ENCODE peak calls at places on chromosomes 16 and 17, in six cellular contexts. W is IMR-90, Y is fibroblast of lung, Z is cardiac muscle cell, N is adrenal gland, L is PC-9. I is an unnamed sample.
A peak's percentile ranks its signal among the peaks of the same experiment; 100 is the strongest.

GRCh38 chr16:50697881-50698767 is 4.7 kb downstream of the NOD2 start:
- DNase-seq in W (peak; percentile 46), Y (peak; percentile 36), Z (no peak), N (peak; percentile 63), L (no peak), I (peak; percentile 86)

GRCh38 chr17:61387511-61388305 is 11.9 kb upstream of the TBX2 start:
- DNase-seq in W (no peak), Y (no peak), Z (no peak), N (no peak), L (no peak), I (no peak)

GRCh38 chr16:2196162-2196980 is at the start of gene CASKIN1:
- DNase-seq in W (no peak), Y (no peak), Z (peak; percentile 77), N (no peak), L (no peak), I (no peak)

GRCh38 chr17:62658136-62658535 is 30.7 kb downstream of the MRC2 start:
- DNase-seq in W (no peak), Y (no peak), Z (no peak), N (no peak), L (no peak), I (no peak)

GRCh38 chr16:8505327-8505991 is 84.9 kb downstream of the TMEM114 start:
- DNase-seq in W (no peak), Y (no peak), Z (no peak), N (no peak), L (no peak), I (no peak)

GRCh38 chr17:28199728-28200127 is 119.3 kb upstream of the TMEM97 start:
- DNase-seq in W (no peak), Y (no peak), Z (no peak), N (no peak), L (no peak), I (no peak)

GRCh38 chr16:86865866-86866675 is 287.7 kb downstream of the FOXL1 start:
- DNase-seq in W (peak; percentile 44), Y (peak; percentile 65), Z (peak; percentile 68), N (no peak), L (no peak), I (peak; percentile 11)

GRCh38 chr16:78413651-78414050 is 314.2 kb downstream of the WWOX start:
- DNase-seq in W (no peak), Y (no peak), Z (no peak), N (no peak), L (no peak), I (no peak)

GRCh38 chr16:12679660-12680272 is 123.9 kb downstream of the CPPED1 start:
- DNase-seq in W (peak; percentile 24), Y (no peak), Z (no peak), N (no peak), L (no peak), I (no peak)

GRCh38 chr17:19768046-19768782 is 20.1 kb upstream of the ALDH3A1 start:
- DNase-seq in W (no peak), Y (no peak), Z (no peak), N (no peak), L (no peak), I (no peak)

GRCh38 chr16:84966150-84966447 is 45.2 kb downstream of the ZDHHC7 start:
- DNase-seq in W (no peak), Y (no peak), Z (no peak), N (no peak), L (no peak), I (no peak)

GRCh38 chr17:48626470-48627241 is 498 bp upstream of the HOXB9 start:
- DNase-seq in W (peak; percentile 47), Y (no peak), Z (no peak), N (peak; percentile 43), L (no peak), I (no peak)

GRCh38 chr16:3158014-3158497 is 23.2 kb downstream of the ZNF213 start:
- DNase-seq in W (no peak), Y (no peak), Z (peak; percentile 24), N (no peak), L (no peak), I (peak; percentile 48)

GRCh38 chr16:85963746-85964370 is 64.9 kb downstream of the IRF8 start:
- DNase-seq in W (no peak), Y (peak; percentile 6), Z (peak; percentile 96), N (no peak), L (no peak), I (no peak)

GRCh38 chr16:9372934-9373890 is 281.8 kb downstream of the HAPSTR1 start:
- DNase-seq in W (no peak), Y (no peak), Z (peak; percentile 28), N (no peak), L (no peak), I (no peak)

GRCh38 chr17:72974605-72975232 is 117.8 kb downstream of the SLC39A11 start:
- DNase-seq in W (peak; percentile 83), Y (peak; percentile 46), Z (no peak), N (no peak), L (no peak), I (peak; percentile 37)

GRCh38 chr16:67177743-67178699 is 5.7 kb downstream of the MATCAP1 start:
- DNase-seq in W (peak; percentile 40), Y (peak; percentile 53), Z (peak; percentile 73), N (peak; percentile 78), L (peak; percentile 92), I (peak; percentile 94)

GRCh38 chr17:75785770-75786538 is 1.3 kb downstream of the UNK start:
- DNase-seq in W (peak; percentile 68), Y (peak; percentile 51), Z (no peak), N (no peak), L (no peak), I (peak; percentile 44)

GRCh38 chr16:26475579-26475978 is 591.1 kb upstream of the C16orf82 start:
- DNase-seq in W (no peak), Y (no peak), Z (no peak), N (no peak), L (no peak), I (no peak)

GRCh38 chr16:25256821-25257503 is 683 bp downstream of the ZKSCAN2 start:
- DNase-seq in W (peak; percentile 15), Y (no peak), Z (peak; percentile 44), N (peak; percentile 11), L (no peak), I (no peak)

GRCh38 chr16:66471264-66471663 is 44.2 kb downstream of the BEAN1 start:
- DNase-seq in W (no peak), Y (no peak), Z (no peak), N (no peak), L (no peak), I (no peak)

GRCh38 chr16:23587726-23588125 is 8.4 kb downstream of the NDUFAB1 start:
- DNase-seq in W (peak; percentile 96), Y (peak; percentile 76), Z (no peak), N (no peak), L (no peak), I (no peak)

GRCh38 chr17:60356947-60357346 is 35.0 kb downstream of the USP32 start:
- DNase-seq in W (peak; percentile 47), Y (peak; percentile 72), Z (no peak), N (peak; percentile 23), L (no peak), I (no peak)

GRCh38 chr17:68591583-68591982 is 9.6 kb downstream of the FAM20A start:
- DNase-seq in W (no peak), Y (no peak), Z (no peak), N (peak; percentile 47), L (no peak), I (no peak)

GRCh38 chr17:42340691-42341127 is 47.5 kb downstream of the STAT3 start:
- DNase-seq in W (no peak), Y (no peak), Z (no peak), N (no peak), L (no peak), I (no peak)

GRCh38 chr16:87757841-87758426 is 7.9 kb downstream of the KLHDC4 start:
- DNase-seq in W (peak; percentile 89), Y (no peak), Z (no peak), N (no peak), L (no peak), I (no peak)

GRCh38 chr17:1137465-1137894 is 42.3 kb downstream of the ABR start:
- DNase-seq in W (no peak), Y (peak; percentile 31), Z (no peak), N (no peak), L (no peak), I (no peak)

GRCh38 chr16:85203462-85203813 is 91.2 kb upstream of the CIBAR2 start:
- DNase-seq in W (no peak), Y (no peak), Z (no peak), N (no peak), L (no peak), I (no peak)

GRCh38 chr16:74606521-74607309 is at the start of gene GLG1:
- DNase-seq in W (peak; percentile 89), Y (peak; percentile 91), Z (peak; percentile 95), N (peak; percentile 93), L (peak; percentile 86), I (peak; percentile 87)

GRCh38 chr16:89476811-89477261 is 13.5 kb downstream of the ANKRD11 start:
- DNase-seq in W (no peak), Y (no peak), Z (no peak), N (no peak), L (no peak), I (no peak)
- H3K27ac ChIP-seq in W (no peak overlapping the region), Y (no peak overlapping the region), Z (no peak overlapping the region), N (no peak overlapping the region), L (peak overlapping the region; percentile 55), I (peak overlapping the region; percentile 93)

GRCh38 chr17:77297693-77298666 is 157.2 kb downstream of the SEC14L1 start:
- DNase-seq in W (no peak), Y (no peak), Z (no peak), N (no peak), L (no peak), I (no peak)
- H3K27ac ChIP-seq in W (no peak overlapping the region), Y (no peak overlapping the region), Z (peak overlapping the region; percentile 28), N (no peak overlapping the region), L (no peak overlapping the region), I (no peak overlapping the region)

GRCh38 chr17:17913695-17914332 is 58.4 kb downstream of the TOM1L2 start:
- DNase-seq in W (peak; percentile 90), Y (peak; percentile 87), Z (no peak), N (peak; percentile 93), L (peak; percentile 88), I (peak; percentile 97)
- H3K27ac ChIP-seq in W (peak overlapping the region; percentile 45), Y (peak overlapping the region; percentile 21), Z (no peak overlapping the region), N (peak overlapping the region; percentile 40), L (peak overlapping the region; percentile 19), I (peak overlapping the region; percentile 72)

DNA sequence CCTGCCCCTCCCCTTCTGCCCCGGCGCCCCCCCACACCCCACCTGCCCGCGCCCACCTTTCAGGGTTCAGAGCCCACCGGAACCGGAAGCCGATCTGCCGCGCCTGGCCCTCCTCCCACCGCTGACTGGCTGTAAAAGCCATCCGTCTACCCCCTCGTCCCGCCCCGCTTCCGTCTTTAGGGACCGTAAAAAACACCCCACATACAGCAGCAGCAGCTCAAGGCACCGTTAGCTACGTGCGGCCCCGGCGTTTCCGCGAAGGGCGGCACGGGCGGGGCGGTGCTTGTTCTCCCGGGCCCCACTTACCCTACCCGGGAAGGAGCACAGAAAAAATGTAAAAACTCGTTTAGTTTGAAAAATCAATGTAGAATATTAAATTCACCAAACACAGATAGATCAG is at the start of gene MRPL28:
- DNase-seq in W (peak; percentile 95), Y (peak; percentile 95), Z (peak; percentile 97), N (peak; percentile 94), L (peak; percentile 96), I (peak; percentile 92)
- H3K27ac ChIP-seq in W (peak within 1 kb of the TSS; percentile 31), Y (no peak within 1 kb of the TSS), Z (peak within 1 kb of the TSS; percentile 17), N (peak within 1 kb of the TSS; percentile 36), L (no peak within 1 kb of the TSS), I (peak within 1 kb of the TSS; percentile 32)

GRCh38 chr17:3804503-3804931 is 3.5 kb upstream of the ITGAE start:
- DNase-seq in W (peak; percentile 38), Y (no peak), Z (no peak), N (peak; percentile 60), L (no peak), I (no peak)
- H3K27ac ChIP-seq in W (no peak overlapping the region), Y (no peak overlapping the region), Z (no peak overlapping the region), N (peak overlapping the region; percentile 78), L (no peak overlapping the region), I (no peak overlapping the region)